ENCODE peak calls at places on chromosomes 11 and 22, in four cellular contexts. W is psoas muscle, Q is activated T-cell treated with anti-CD3 and anti-CD28 coated beads for 24 hours, S is HEK293T. H is an unnamed sample.

GRCh38 chr11:18707811-18708340 is 9.3 kb downstream of the TMEM86A start:
- DNase-seq in W (no peak), Q (no peak), S (no peak), H (no peak)

GRCh38 chr11:90913131-90913668 is 690.4 kb upstream of the CHORDC1 start:
- DNase-seq in S (no peak), W (no peak), Q (no peak), H (no peak)

GRCh38 chr22:31139866-31140716 is at the start of gene PLA2G3:
- DNase-seq in Q (no peak), W (no peak), S (no peak), H (no peak)

GRCh38 chr11:276219-276618 is 2.0 kb upstream of the NLRP6 start:
- DNase-seq in S (no peak), Q (no peak), W (no peak), H (no peak)

GRCh38 chr11:27648840-27649239 is 51.4 kb downstream of the BDNF start:
- DNase-seq in Q (no peak), W (no peak), S (no peak), H (no peak)

GRCh38 chr22:40397436-40397835 is 27.0 kb downstream of the SGSM3 start:
- DNase-seq in S (no peak), W (no peak), Q (no peak), H (no peak)

GRCh38 chr22:26748845-26749244 is 91.5 kb downstream of the MIAT start:
- DNase-seq in Q (no peak), W (no peak), S (no peak), H (no peak)

GRCh38 chr11:2077061-2077802 is 62.0 kb downstream of the IGF2 start:
- DNase-seq in W (no peak), S (no peak), Q (peak), H (no peak)

GRCh38 chr11:58927393-58928081 is 11.8 kb upstream of the GLYATL1 start:
- DNase-seq in W (no peak), S (peak), Q (no peak), H (no peak)

GRCh38 chr22:31089101-31090100 is 8.3 kb downstream of the SMTN start:
- DNase-seq in W (peak), S (peak), Q (no peak), H (no peak)

GRCh38 chr22:28548411-28548810 is 131.2 kb downstream of the TTC28 start:
- DNase-seq in S (no peak), W (no peak), Q (no peak), H (no peak)

GRCh38 chr11:77909277-77909676 is 85.2 kb downstream of the INTS4 start:
- DNase-seq in S (no peak), W (no peak), Q (no peak), H (no peak)

GRCh38 chr22:35102663-35103062 is 36.7 kb downstream of the ISX start:
- DNase-seq in S (peak), W (no peak), Q (no peak), H (no peak)

GRCh38 chr11:64095949-64096348 is 60.2 kb downstream of the FLRT1 start:
- DNase-seq in S (no peak), W (no peak), Q (no peak), H (no peak)

GRCh38 chr22:17260950-17261349 is 41.7 kb upstream of the ADA2 start:
- DNase-seq in Q (no peak), S (no peak), W (no peak), H (no peak)

GRCh38 chr11:125990244-125990643 is 44.4 kb downstream of the VSIG10L2 start:
- DNase-seq in W (no peak), S (no peak), Q (no peak), H (no peak)

GRCh38 chr22:48157676-48158075 is 1395.2 kb downstream of the TBC1D22A start:
- DNase-seq in W (no peak), S (no peak), Q (no peak), H (no peak)

GRCh38 chr11:46247664-46248063 is 29.8 kb upstream of the CREB3L1 start:
- DNase-seq in Q (no peak), S (no peak), W (no peak), H (no peak)

GRCh38 chr11:41377709-41378394 is 81.6 kb downstream of the LRRC4C start:
- DNase-seq in W (no peak), S (no peak), Q (no peak), H (no peak)

GRCh38 chr11:82701847-82702520 is 31.7 kb downstream of the FAM181B start:
- DNase-seq in Q (no peak), S (peak), W (no peak), H (no peak)

GRCh38 chr11:134481135-134481534 is 69.1 kb upstream of the B3GAT1 start:
- DNase-seq in W (no peak), S (no peak), Q (no peak), H (no peak)